ENCODE peak calls at places on chromosomes 12 and 14, in four cellular contexts. V is IMR-90, J is GM12878, Z is K562. S is an unnamed sample.

GRCh38 chr12:52184813-52185212 is 7.0 kb downstream of the KRT80 start:
- DNase-seq in J (no peak), Z (no peak), V (peak; percentile 15), S (no peak)

GRCh38 chr14:102182190-102182589 is 42.5 kb downstream of the WDR20 start:
- DNase-seq in J (no peak), Z (no peak), V (peak; percentile 62), S (no peak)

GRCh38 chr12:131929530-131930456 is 717 bp downstream of the PUS1 start:
- DNase-seq in J (no peak), Z (peak; percentile 81), V (peak; percentile 10), S (no peak)

GRCh38 chr12:56987551-56988053 is 18.7 kb downstream of the ZBTB39 start:
- DNase-seq in V (peak; percentile 65), Z (peak; percentile 81), J (no peak), S (peak; percentile 94)

GRCh38 chr12:51695241-51696010 is 104.4 kb downstream of the SCN8A start:
- DNase-seq in Z (no peak), V (peak; percentile 56), J (no peak), S (no peak)

GRCh38 chr12:54419088-54419887 is at the start of gene ITGA5:
- DNase-seq in Z (peak; percentile 82), J (no peak), V (peak; percentile 69), S (no peak)

GRCh38 chr12:77049767-77050353 is 15.5 kb downstream of the E2F7 start:
- DNase-seq in V (peak; percentile 70), Z (peak; percentile 64), J (peak; percentile 44), S (no peak)

GRCh38 chr14:61337893-61338292 is 16.5 kb downstream of the PRKCH start:
- DNase-seq in J (no peak), Z (no peak), V (no peak), S (no peak)

GRCh38 chr14:35789651-35790050 is 19.4 kb downstream of the RALGAPA1 start:
- DNase-seq in V (peak; percentile 68), J (no peak), Z (no peak), S (no peak)

GRCh38 chr14:35378638-35379568 is 25.6 kb downstream of the NFKBIA start:
- DNase-seq in V (no peak), J (no peak), Z (no peak), S (no peak)

GRCh38 chr12:50937653-50938052 is 14.7 kb upstream of the HIGD1C start:
- DNase-seq in V (no peak), Z (no peak), J (no peak), S (no peak)

GRCh38 chr12:88194868-88195267 is 52.8 kb downstream of the TMTC3 start:
- DNase-seq in Z (no peak), J (no peak), V (no peak), S (no peak)

GRCh38 chr12:19431407-19432308 is 7.6 kb upstream of the AEBP2 start:
- DNase-seq in V (peak; percentile 88), Z (no peak), J (peak; percentile 30), S (no peak)
- TF ChIP-seq CHD1 in V (no peak), Z (no peak), J (no peak), S (no peak)

GRCh38 chr12:120196363-120196762 is 1.8 kb upstream of the GCN1 start:
- DNase-seq in Z (no peak), V (no peak), J (no peak), S (no peak)
- H3K4me1 ChIP-seq in Z (peaks cover 38% of the 10 kb centered on the region), V (peaks cover 10% of the 10 kb centered on the region), J (peaks cover 31% of the 10 kb centered on the region), S (no peaks in the 10 kb centered on the region)

GRCh38 chr14:64705406-64706118 is 1.3 kb downstream of the PLEKHG3 start:
- DNase-seq in V (no peak), J (no peak), Z (no peak), S (no peak)

GRCh38 chr14:64704743-64705405 is 650 bp downstream of the PLEKHG3 start:
- DNase-seq in V (peak; percentile 15), Z (peak; percentile 13), J (no peak), S (no peak)

GRCh38 chr14:64702493-64703392 is 1.5 kb upstream of the PLEKHG3 start:
- DNase-seq in Z (no peak), V (no peak), J (no peak), S (peak; percentile 88)

GRCh38 chr14:64703393-64704144 is 655 bp upstream of the PLEKHG3 start:
- DNase-seq in Z (no peak), J (no peak), V (no peak), S (no peak)

GRCh38 chr14:64704145-64704742 is at the start of gene PLEKHG3:
- DNase-seq in J (no peak), Z (peak; percentile 50), V (peak; percentile 69), S (peak; percentile 88)
- TF ChIP-seq CHD1 in J (no peak), Z (no peak), V (no peak), S (no peak)

GRCh38 chr14:23938823-23939222 is 14.7 kb upstream of the DHRS4 start:
- DNase-seq in J (no peak), Z (no peak), V (no peak), S (no peak)

GRCh38 chr14:23937121-23937692 is 16.4 kb upstream of the DHRS4 start:
- DNase-seq in J (no peak), V (no peak), Z (no peak), S (no peak)

GRCh38 chr14:23935158-23935557 is 18.4 kb upstream of the DHRS4 start:
- DNase-seq in V (no peak), Z (no peak), J (no peak), S (no peak)

GRCh38 chr14:23933706-23934105 is 19.9 kb upstream of the DHRS4 start:
- DNase-seq in Z (no peak), J (no peak), V (no peak), S (no peak)

GRCh38 chr14:23936084-23936829 is 17.3 kb upstream of the DHRS4 start:
- DNase-seq in Z (no peak), J (no peak), V (no peak), S (no peak)
- H3K4me1 ChIP-seq in Z (peaks cover 54% of the 10 kb centered on the region), J (no peaks in the 10 kb centered on the region), V (no peaks in the 10 kb centered on the region), S (no peaks in the 10 kb centered on the region)